ENCODE peak calls at places on chromosome 17, in seven cellular contexts. One of them, this sample, is unnamed.

GRCh38 chr17:41967141-41967920 is 736 bp downstream of the CNP start:
- DNase-seq in upper lobe of left lung: peak; percentile 90
- DNase-seq in transverse colon: peak; percentile 33
- DNase-seq in HepG2: peak; percentile 82
- DNase-seq in SK-N-SH: peak; percentile 48
- DNase-seq in H1: no peak
- DNase-seq in GM12878: no peak
- DNase-seq in this sample: no peak

GRCh38 chr17:63094636-63095035 is 128.6 kb downstream of the TANC2 start:
- DNase-seq in HepG2: no peak
- DNase-seq in upper lobe of left lung: no peak
- DNase-seq in H1: no peak
- DNase-seq in transverse colon: no peak
- DNase-seq in GM12878: no peak
- DNase-seq in SK-N-SH: no peak
- DNase-seq in this sample: no peak

GRCh38 chr17:54944796-54945195 is 23.7 kb downstream of the COX11 start:
- DNase-seq in transverse colon: no peak
- DNase-seq in SK-N-SH: no peak
- DNase-seq in HepG2: no peak
- DNase-seq in H1: no peak
- DNase-seq in GM12878: no peak
- DNase-seq in upper lobe of left lung: no peak
- DNase-seq in this sample: no peak

GRCh38 chr17:65243838-65244237 is 106.7 kb downstream of the RGS9 start:
- DNase-seq in upper lobe of left lung: no peak
- DNase-seq in transverse colon: no peak
- DNase-seq in GM12878: no peak
- DNase-seq in SK-N-SH: no peak
- DNase-seq in HepG2: no peak
- DNase-seq in H1: no peak
- DNase-seq in this sample: no peak

GRCh38 chr17:11557727-11558452 is 40.4 kb upstream of the DNAH9 start:
- DNase-seq in transverse colon: no peak
- DNase-seq in upper lobe of left lung: peak; percentile 82
- DNase-seq in HepG2: no peak
- DNase-seq in GM12878: no peak
- DNase-seq in H1: no peak
- DNase-seq in SK-N-SH: no peak
- DNase-seq in this sample: no peak

GRCh38 chr17:56297142-56297541 is 143.9 kb downstream of the ANKFN1 start:
- DNase-seq in HepG2: no peak
- DNase-seq in GM12878: no peak
- DNase-seq in SK-N-SH: no peak
- DNase-seq in H1: no peak
- DNase-seq in transverse colon: no peak
- DNase-seq in upper lobe of left lung: no peak
- DNase-seq in this sample: no peak

GRCh38 chr17:66423436-66423922 is 121.1 kb downstream of the PRKCA start:
- DNase-seq in upper lobe of left lung: no peak
- DNase-seq in GM12878: no peak
- DNase-seq in H1: no peak
- DNase-seq in HepG2: no peak
- DNase-seq in SK-N-SH: no peak
- DNase-seq in transverse colon: no peak
- DNase-seq in this sample: no peak

GRCh38 chr17:56074366-56074765 is 78.9 kb upstream of the ANKFN1 start:
- DNase-seq in GM12878: no peak
- DNase-seq in SK-N-SH: no peak
- DNase-seq in upper lobe of left lung: no peak
- DNase-seq in H1: no peak
- DNase-seq in HepG2: no peak
- DNase-seq in transverse colon: no peak
- DNase-seq in this sample: no peak

GRCh38 chr17:77734371-77735050 is 224.0 kb upstream of the TNRC6C start:
- DNase-seq in H1: no peak
- DNase-seq in upper lobe of left lung: peak; percentile 93
- DNase-seq in transverse colon: peak; percentile 78
- DNase-seq in GM12878: no peak
- DNase-seq in SK-N-SH: peak; percentile 99
- DNase-seq in HepG2: peak; percentile 21
- DNase-seq in this sample: peak; percentile 53

GRCh38 chr17:41540921-41541625 is 13.0 kb upstream of the KRT19 start:
- DNase-seq in HepG2: no peak
- DNase-seq in H1: no peak
- DNase-seq in SK-N-SH: no peak
- DNase-seq in GM12878: no peak
- DNase-seq in transverse colon: no peak
- DNase-seq in upper lobe of left lung: no peak
- DNase-seq in this sample: no peak

GRCh38 chr17:78559749-78560368 is 17.3 kb downstream of the DNAH17 start:
- DNase-seq in HepG2: no peak
- DNase-seq in SK-N-SH: no peak
- DNase-seq in H1: peak; percentile 10
- DNase-seq in upper lobe of left lung: no peak
- DNase-seq in transverse colon: no peak
- DNase-seq in GM12878: no peak
- DNase-seq in this sample: no peak

GRCh38 chr17:33328129-33328528 is 35.0 kb upstream of the ASIC2 start:
- DNase-seq in GM12878: no peak
- DNase-seq in upper lobe of left lung: no peak
- DNase-seq in HepG2: no peak
- DNase-seq in H1: peak; percentile 10
- DNase-seq in transverse colon: no peak
- DNase-seq in SK-N-SH: no peak
- DNase-seq in this sample: no peak

GRCh38 chr17:76791053-76791980 is 53.4 kb downstream of the MFSD11 start:
- DNase-seq in GM12878: peak; percentile 33
- DNase-seq in H1: no peak
- DNase-seq in upper lobe of left lung: peak; percentile 57
- DNase-seq in HepG2: peak; percentile 39
- DNase-seq in transverse colon: peak; percentile 63
- DNase-seq in SK-N-SH: peak; percentile 62
- DNase-seq in this sample: peak; percentile 27

GRCh38 chr17:77839324-77840155 is 119.0 kb upstream of the TNRC6C start:
- DNase-seq in transverse colon: peak; percentile 30
- DNase-seq in HepG2: no peak
- DNase-seq in H1: no peak
- DNase-seq in GM12878: no peak
- DNase-seq in SK-N-SH: no peak
- DNase-seq in upper lobe of left lung: no peak
- DNase-seq in this sample: no peak

GRCh38 chr17:80789356-80789902 is 202.2 kb upstream of the CHMP6 start:
- DNase-seq in SK-N-SH: no peak
- DNase-seq in GM12878: peak; percentile 64
- DNase-seq in upper lobe of left lung: no peak
- DNase-seq in H1: no peak
- DNase-seq in transverse colon: no peak
- DNase-seq in HepG2: no peak
- DNase-seq in this sample: no peak

GRCh38 chr17:81405382-81406005 is 10.2 kb downstream of the BAHCC1 start:
- DNase-seq in H1: no peak
- DNase-seq in transverse colon: no peak
- DNase-seq in GM12878: no peak
- DNase-seq in upper lobe of left lung: no peak
- DNase-seq in HepG2: no peak
- DNase-seq in SK-N-SH: no peak
- DNase-seq in this sample: no peak

GRCh38 chr17:7903154-7904103 is 12.7 kb downstream of the RNF227 start:
- DNase-seq in HepG2: no peak
- DNase-seq in GM12878: no peak
- DNase-seq in upper lobe of left lung: no peak
- DNase-seq in H1: no peak
- DNase-seq in SK-N-SH: no peak
- DNase-seq in transverse colon: no peak
- DNase-seq in this sample: no peak

GRCh38 chr17:792277-792676 is 10.1 kb downstream of the MRM3 start:
- DNase-seq in transverse colon: no peak
- DNase-seq in HepG2: no peak
- DNase-seq in H1: no peak
- DNase-seq in upper lobe of left lung: no peak
- DNase-seq in SK-N-SH: no peak
- DNase-seq in GM12878: no peak
- DNase-seq in this sample: no peak

GRCh38 chr17:41667280-41668008 is 21.2 kb upstream of the EIF1 start:
- DNase-seq in H1: no peak
- DNase-seq in HepG2: no peak
- DNase-seq in upper lobe of left lung: no peak
- DNase-seq in GM12878: no peak
- DNase-seq in transverse colon: no peak
- DNase-seq in SK-N-SH: no peak
- DNase-seq in this sample: no peak

GRCh38 chr17:27560668-27561067 is 70.3 kb upstream of the LGALS9 start:
- DNase-seq in GM12878: no peak
- DNase-seq in H1: no peak
- DNase-seq in HepG2: no peak
- DNase-seq in SK-N-SH: no peak
- DNase-seq in transverse colon: peak; percentile 59
- DNase-seq in upper lobe of left lung: no peak
- DNase-seq in this sample: peak; percentile 50

GRCh38 chr17:66255112-66255511 is 25.9 kb upstream of the APOH start:
- DNase-seq in GM12878: no peak
- DNase-seq in transverse colon: no peak
- DNase-seq in SK-N-SH: peak; percentile 76
- DNase-seq in upper lobe of left lung: no peak
- DNase-seq in HepG2: peak; percentile 87
- DNase-seq in H1: no peak
- DNase-seq in this sample: no peak

GRCh38 chr17:19306160-19307111 is 56.1 kb downstream of the B9D1 start:
- DNase-seq in SK-N-SH: no peak
- DNase-seq in GM12878: peak; percentile 94
- DNase-seq in HepG2: peak; percentile 67
- DNase-seq in H1: no peak
- DNase-seq in upper lobe of left lung: no peak
- DNase-seq in transverse colon: peak; percentile 48
- DNase-seq in this sample: peak; percentile 30

GRCh38 chr17:41498276-41498675 is 7.1 kb downstream of the KRT13 start:
- DNase-seq in upper lobe of left lung: no peak
- DNase-seq in GM12878: no peak
- DNase-seq in SK-N-SH: no peak
- DNase-seq in transverse colon: no peak
- DNase-seq in H1: no peak
- DNase-seq in HepG2: no peak
- DNase-seq in this sample: no peak

GRCh38 chr17:16377804-16378400 is 3.0 kb upstream of the UBB start:
- DNase-seq in H1: no peak
- DNase-seq in upper lobe of left lung: no peak
- DNase-seq in GM12878: no peak
- DNase-seq in transverse colon: no peak
- DNase-seq in HepG2: peak; percentile 58
- DNase-seq in SK-N-SH: no peak
- DNase-seq in this sample: no peak

GRCh38 chr17:77022766-77023165 is 118.0 kb upstream of the SEC14L1 start:
- DNase-seq in transverse colon: no peak
- DNase-seq in HepG2: no peak
- DNase-seq in GM12878: no peak
- DNase-seq in upper lobe of left lung: no peak
- DNase-seq in SK-N-SH: no peak
- DNase-seq in H1: no peak
- DNase-seq in this sample: no peak

GRCh38 chr17:76727745-76728456 is 1.3 kb downstream of the METTL23 start:
- DNase-seq in GM12878: peak; percentile 31
- DNase-seq in transverse colon: peak; percentile 28
- DNase-seq in upper lobe of left lung: no peak
- DNase-seq in HepG2: no peak
- DNase-seq in SK-N-SH: no peak
- DNase-seq in H1: no peak
- DNase-seq in this sample: no peak

GRCh38 chr17:69733171-69734014 is 318.9 kb downstream of the MAP2K6 start:
- DNase-seq in transverse colon: no peak
- DNase-seq in GM12878: no peak
- DNase-seq in HepG2: no peak
- DNase-seq in upper lobe of left lung: no peak
- DNase-seq in H1: no peak
- DNase-seq in SK-N-SH: no peak
- DNase-seq in this sample: no peak

GRCh38 chr17:58631523-58632323 is 60.1 kb downstream of the TEX14 start:
- DNase-seq in H1: peak; percentile 89
- DNase-seq in transverse colon: peak; percentile 97
- DNase-seq in SK-N-SH: peak; percentile 88
- DNase-seq in GM12878: peak; percentile 93
- DNase-seq in HepG2: peak; percentile 99
- DNase-seq in upper lobe of left lung: peak; percentile 89
- DNase-seq in this sample: peak; percentile 95
- TF ChIP-seq EP300 in H1: no peak
- TF ChIP-seq EP300 in transverse colon: no peak
- TF ChIP-seq EP300 in SK-N-SH: peak; percentile 67
- TF ChIP-seq EP300 in GM12878: peak; percentile 18
- TF ChIP-seq EP300 in HepG2: peak; percentile 39
- TF ChIP-seq EP300 in upper lobe of left lung: no peak
- TF ChIP-seq EP300 in this sample: no peak

DNA sequence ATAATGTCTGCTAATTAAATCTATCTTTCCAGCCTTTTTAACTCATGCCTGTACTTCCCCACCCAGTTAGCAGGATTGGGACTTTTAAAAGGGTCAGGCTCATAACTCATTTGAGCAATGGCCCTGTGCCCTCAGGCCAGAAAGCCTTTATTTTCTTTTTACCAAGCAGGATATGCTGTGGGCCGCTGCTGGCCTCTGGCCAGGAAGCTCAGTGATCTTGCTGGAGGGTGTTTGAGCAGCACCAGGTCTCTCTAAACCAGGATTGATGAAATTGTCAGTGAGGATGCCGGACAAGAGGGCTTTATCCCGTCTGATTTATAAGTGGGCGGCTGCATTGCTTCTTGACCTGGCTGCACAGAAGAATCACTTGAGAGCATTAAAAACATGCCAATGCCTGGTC is 187.8 kb downstream of the RAB11FIP4 start:
- DNase-seq in upper lobe of left lung: no peak
- DNase-seq in HepG2: no peak
- DNase-seq in H1: no peak
- DNase-seq in SK-N-SH: peak; percentile 77
- DNase-seq in transverse colon: no peak
- DNase-seq in GM12878: no peak
- DNase-seq in this sample: peak; percentile 40
- TF ChIP-seq POLR2AphosphoS5 in upper lobe of left lung: no peak
- TF ChIP-seq POLR2AphosphoS5 in HepG2: no peak
- TF ChIP-seq POLR2AphosphoS5 in H1: no peak
- TF ChIP-seq POLR2AphosphoS5 in SK-N-SH: no peak
- TF ChIP-seq POLR2AphosphoS5 in transverse colon: no peak
- TF ChIP-seq POLR2AphosphoS5 in GM12878: no peak
- TF ChIP-seq POLR2AphosphoS5 in this sample: no peak

DNA sequence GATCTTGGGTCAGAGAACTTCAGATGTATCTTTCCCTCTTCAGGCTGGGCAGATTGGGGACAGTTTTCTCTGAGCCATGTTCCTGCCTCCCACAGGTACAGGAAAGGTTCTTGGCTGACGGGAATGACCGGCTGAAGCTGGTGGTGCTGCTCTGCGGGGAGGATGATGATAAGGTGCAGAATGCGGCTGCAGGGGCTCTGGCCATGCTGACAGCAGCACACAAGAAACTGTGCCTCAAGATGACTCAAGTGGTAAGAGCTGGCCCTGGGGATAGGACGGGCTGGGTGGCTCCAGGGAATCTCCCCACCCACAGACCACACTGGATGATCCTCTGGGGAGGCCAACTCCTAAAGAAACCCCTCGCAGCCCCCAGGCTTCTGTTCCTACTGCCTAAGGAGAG is 10.9 kb downstream of the SLC35G3 start:
- DNase-seq in GM12878: no peak
- DNase-seq in upper lobe of left lung: no peak
- DNase-seq in H1: no peak
- DNase-seq in SK-N-SH: no peak
- DNase-seq in HepG2: no peak
- DNase-seq in transverse colon: no peak
- DNase-seq in this sample: no peak
- H3K36me3 ChIP-seq in GM12878: no peaks in the 10 kb centered on the region
- H3K36me3 ChIP-seq in upper lobe of left lung: no peaks in the 10 kb centered on the region
- H3K36me3 ChIP-seq in H1: no peaks in the 10 kb centered on the region
- H3K36me3 ChIP-seq in SK-N-SH: no peaks in the 10 kb centered on the region
- H3K36me3 ChIP-seq in HepG2: no peaks in the 10 kb centered on the region
- H3K36me3 ChIP-seq in transverse colon: no peaks in the 10 kb centered on the region
- H3K36me3 ChIP-seq in this sample: no peaks in the 10 kb centered on the region

GRCh38 chr17:79735096-79735495 is 4.4 kb downstream of the ENPP7 start:
- DNase-seq in SK-N-SH: no peak
- DNase-seq in H1: no peak
- DNase-seq in upper lobe of left lung: peak; percentile 68
- DNase-seq in HepG2: no peak
- DNase-seq in GM12878: no peak
- DNase-seq in transverse colon: no peak
- DNase-seq in this sample: no peak
- TF ChIP-seq EP300 in SK-N-SH: no peak
- TF ChIP-seq EP300 in H1: no peak
- TF ChIP-seq EP300 in upper lobe of left lung: no peak
- TF ChIP-seq EP300 in HepG2: no peak
- TF ChIP-seq EP300 in GM12878: no peak
- TF ChIP-seq EP300 in transverse colon: no peak
- TF ChIP-seq EP300 in this sample: no peak

This sample was measured in stomach.